ENCODE peak calls at places on chromosomes 1 and 21, in six cellular contexts. Z is RCC 7860, S is colonic mucosa, G is ELF-1, T is NCI-H510A, C is iris pigment epithelial cell. D is an unnamed sample.

GRCh38 chr1:25568090-25568833 is 24.9 kb downstream of the LDLRAP1 start:
- DNase-seq in Z (peak), S (no peak), G (peak), T (no peak), C (peak), D (peak)

GRCh38 chr1:24481098-24481497 is 21.5 kb upstream of the RCAN3 start:
- DNase-seq in Z (no peak), S (no peak), G (no peak), T (no peak), C (no peak), D (no peak)

GRCh38 chr1:229129306-229130027 is 141.4 kb upstream of the RAB4A start:
- DNase-seq in Z (no peak), S (no peak), G (peak), T (no peak), C (no peak), D (no peak)

GRCh38 chr1:155133799-155134281 is 1.8 kb upstream of the SLC50A1 start:
- DNase-seq in Z (no peak), S (peak), G (no peak), T (no peak), C (no peak), D (no peak)

GRCh38 chr1:4087530-4088420 is 187.7 kb upstream of the C1orf174 start:
- DNase-seq in Z (no peak), S (no peak), G (no peak), T (no peak), C (no peak), D (no peak)

GRCh38 chr21:36635991-36636390 is 62.9 kb upstream of the SIM2 start:
- DNase-seq in Z (no peak), S (no peak), G (no peak), T (no peak), C (peak), D (no peak)

GRCh38 chr1:11735854-11736745 is at the start of gene AGTRAP:
- DNase-seq in Z (peak), S (peak), G (peak), T (peak), C (peak), D (peak)

GRCh38 chr1:90387825-90388224 is 329.3 kb downstream of the BARHL2 start:
- DNase-seq in Z (no peak), S (no peak), G (no peak), T (no peak), C (no peak), D (no peak)

GRCh38 chr21:45393833-45394638 is 10.9 kb upstream of the COL18A1 start:
- DNase-seq in Z (no peak), S (no peak), G (no peak), T (no peak), C (no peak), D (no peak)

GRCh38 chr1:168509875-168510594 is 33.8 kb downstream of the XCL2 start:
- DNase-seq in Z (no peak), S (no peak), G (no peak), T (no peak), C (no peak), D (no peak)

GRCh38 chr1:177934927-177935326 is 34.9 kb downstream of the SEC16B start:
- DNase-seq in Z (no peak), S (no peak), G (no peak), T (no peak), C (no peak), D (no peak)

GRCh38 chr21:44926364-44927101 is 5.8 kb upstream of the ITGB2 start:
- DNase-seq in Z (peak), S (no peak), G (no peak), T (no peak), C (no peak), D (no peak)

GRCh38 chr21:36985761-36986594 is 19.5 kb upstream of the HLCS start:
- DNase-seq in Z (no peak), S (no peak), G (no peak), T (no peak), C (no peak), D (no peak)

GRCh38 chr1:186753241-186753640 is 73.0 kb upstream of the PTGS2 start:
- DNase-seq in Z (no peak), S (no peak), G (no peak), T (no peak), C (no peak), D (peak)

GRCh38 chr1:46486432-46487015 is 3.1 kb upstream of the DMBX1 start:
- DNase-seq in Z (no peak), S (no peak), G (no peak), T (no peak), C (no peak), D (no peak)

GRCh38 chr1:145858238-145858936 is 494 bp downstream of the PIAS3 start:
- DNase-seq in Z (no peak), S (peak), G (peak), T (peak), C (peak), D (peak)

D was measured in RKO.